ENCODE peak calls at places on chromosomes 16 and 17, in five cellular contexts. One of them, this sample, is unnamed.

GRCh38 chr17:74531231-74531761 is at the start of gene CD300LB:
- DNase-seq in substantia nigra: no peak
- DNase-seq in pancreas: peak; percentile 53
- DNase-seq in A549: no peak
- DNase-seq in left ventricle myocardium inferior: no peak
- DNase-seq in this sample: no peak

GRCh38 chr16:66050991-66051390 is 315.5 kb upstream of the CDH5 start:
- DNase-seq in substantia nigra: no peak
- DNase-seq in pancreas: no peak
- DNase-seq in A549: no peak
- DNase-seq in left ventricle myocardium inferior: no peak
- DNase-seq in this sample: no peak

GRCh38 chr16:87926246-87927194 is 9.8 kb downstream of the CA5A start:
- DNase-seq in substantia nigra: no peak
- DNase-seq in pancreas: no peak
- DNase-seq in A549: no peak
- DNase-seq in left ventricle myocardium inferior: no peak
- DNase-seq in this sample: no peak

GRCh38 chr17:80243526-80244433 is 16.9 kb upstream of the RNF213 start:
- DNase-seq in substantia nigra: no peak
- DNase-seq in pancreas: no peak
- DNase-seq in A549: no peak
- DNase-seq in left ventricle myocardium inferior: no peak
- DNase-seq in this sample: no peak

GRCh38 chr17:64496348-64496785 is 487 bp downstream of the POLG2 start:
- DNase-seq in substantia nigra: no peak
- DNase-seq in pancreas: no peak
- DNase-seq in A549: no peak
- DNase-seq in left ventricle myocardium inferior: no peak
- DNase-seq in this sample: peak; percentile 21

GRCh38 chr17:4940625-4941021 is 555 bp downstream of the RNF167 start:
- DNase-seq in substantia nigra: no peak
- DNase-seq in pancreas: no peak
- DNase-seq in A549: no peak
- DNase-seq in left ventricle myocardium inferior: no peak
- DNase-seq in this sample: peak; percentile 39

GRCh38 chr17:18976201-18976600 is 24.2 kb downstream of the SLC5A10 start:
- DNase-seq in substantia nigra: no peak
- DNase-seq in pancreas: no peak
- DNase-seq in A549: no peak
- DNase-seq in left ventricle myocardium inferior: no peak
- DNase-seq in this sample: no peak

GRCh38 chr17:40118093-40118492 is 3.7 kb upstream of the MSL1 start:
- DNase-seq in substantia nigra: no peak
- DNase-seq in pancreas: no peak
- DNase-seq in A549: no peak
- DNase-seq in left ventricle myocardium inferior: no peak
- DNase-seq in this sample: no peak

GRCh38 chr17:6831662-6832263 is at the start of gene TEKT1:
- DNase-seq in substantia nigra: no peak
- DNase-seq in pancreas: peak; percentile 79
- DNase-seq in A549: peak; percentile 81
- DNase-seq in left ventricle myocardium inferior: peak; percentile 64
- DNase-seq in this sample: peak; percentile 97

GRCh38 chr17:57257911-57258885 is 1.9 kb downstream of the MSI2 start:
- DNase-seq in substantia nigra: no peak
- DNase-seq in pancreas: no peak
- DNase-seq in A549: no peak
- DNase-seq in left ventricle myocardium inferior: no peak
- DNase-seq in this sample: peak; percentile 65

GRCh38 chr16:1470543-1471251 is 4.1 kb downstream of the CLCN7 start:
- DNase-seq in substantia nigra: no peak
- DNase-seq in pancreas: peak; percentile 47
- DNase-seq in A549: no peak
- DNase-seq in left ventricle myocardium inferior: no peak
- DNase-seq in this sample: no peak

GRCh38 chr17:78176548-78177025 is 8.2 kb downstream of the SYNGR2 start:
- DNase-seq in substantia nigra: peak; percentile 20
- DNase-seq in pancreas: peak; percentile 89
- DNase-seq in A549: peak; percentile 76
- DNase-seq in left ventricle myocardium inferior: peak; percentile 73
- DNase-seq in this sample: peak; percentile 86

GRCh38 chr17:4934173-4934979 is 2.3 kb downstream of the GP1BA start:
- DNase-seq in substantia nigra: no peak
- DNase-seq in pancreas: peak; percentile 73
- DNase-seq in A549: no peak
- DNase-seq in left ventricle myocardium inferior: no peak
- DNase-seq in this sample: peak; percentile 70

GRCh38 chr17:43517615-43518386 is 28.3 kb downstream of the ETV4 start:
- DNase-seq in substantia nigra: no peak
- DNase-seq in pancreas: no peak
- DNase-seq in A549: no peak
- DNase-seq in left ventricle myocardium inferior: no peak
- DNase-seq in this sample: no peak

GRCh38 chr17:77011173-77012011 is 129.4 kb upstream of the SEC14L1 start:
- DNase-seq in substantia nigra: no peak
- DNase-seq in pancreas: no peak
- DNase-seq in A549: peak; percentile 65
- DNase-seq in left ventricle myocardium inferior: no peak
- DNase-seq in this sample: peak; percentile 77

GRCh38 chr16:14020141-14020540 is 51.0 kb upstream of the MRTFB start:
- DNase-seq in substantia nigra: no peak
- DNase-seq in pancreas: no peak
- DNase-seq in A549: peak; percentile 52
- DNase-seq in left ventricle myocardium inferior: no peak
- DNase-seq in this sample: no peak

GRCh38 chr16:89864421-89864820 is 9.0 kb upstream of the TCF25 start:
- DNase-seq in substantia nigra: no peak
- DNase-seq in pancreas: no peak
- DNase-seq in A549: no peak
- DNase-seq in left ventricle myocardium inferior: no peak
- DNase-seq in this sample: no peak

GRCh38 chr17:80703109-80703508 is 158.5 kb downstream of the RPTOR start:
- DNase-seq in substantia nigra: no peak
- DNase-seq in pancreas: no peak
- DNase-seq in A549: no peak
- DNase-seq in left ventricle myocardium inferior: no peak
- DNase-seq in this sample: no peak

GRCh38 chr17:44219636-44220210 is at the start of gene UBTF:
- DNase-seq in substantia nigra: peak; percentile 79
- DNase-seq in pancreas: peak; percentile 83
- DNase-seq in A549: peak; percentile 78
- DNase-seq in left ventricle myocardium inferior: peak; percentile 80
- DNase-seq in this sample: peak; percentile 75

GRCh38 chr16:20844588-20844987 is 38.3 kb downstream of the REXO5 start:
- DNase-seq in substantia nigra: no peak
- DNase-seq in pancreas: no peak
- DNase-seq in A549: no peak
- DNase-seq in left ventricle myocardium inferior: no peak
- DNase-seq in this sample: no peak

GRCh38 chr16:8861563-8862308 is 7.1 kb downstream of the CARHSP1 start:
- DNase-seq in substantia nigra: no peak
- DNase-seq in pancreas: no peak
- DNase-seq in A549: no peak
- DNase-seq in left ventricle myocardium inferior: peak; percentile 64
- DNase-seq in this sample: no peak

GRCh38 chr17:60249517-60249826 is 99.7 kb downstream of the CA4 start:
- DNase-seq in substantia nigra: no peak
- DNase-seq in pancreas: no peak
- DNase-seq in A549: no peak
- DNase-seq in left ventricle myocardium inferior: no peak
- DNase-seq in this sample: no peak

GRCh38 chr17:69593716-69594115 is 179.2 kb downstream of the MAP2K6 start:
- DNase-seq in substantia nigra: no peak
- DNase-seq in pancreas: no peak
- DNase-seq in A549: no peak
- DNase-seq in left ventricle myocardium inferior: no peak
- DNase-seq in this sample: no peak

GRCh38 chr16:89118361-89119061 is 24.9 kb downstream of the ACSF3 start:
- DNase-seq in substantia nigra: no peak
- DNase-seq in pancreas: peak; percentile 46
- DNase-seq in A549: no peak
- DNase-seq in left ventricle myocardium inferior: peak; percentile 3
- DNase-seq in this sample: no peak

GRCh38 chr17:3036800-3037199 is 26.6 kb downstream of the OR1D5 start:
- DNase-seq in substantia nigra: no peak
- DNase-seq in pancreas: no peak
- DNase-seq in A549: no peak
- DNase-seq in left ventricle myocardium inferior: no peak
- DNase-seq in this sample: no peak

GRCh38 chr16:86597880-86598606 is 19.7 kb downstream of the FOXL1 start:
- DNase-seq in substantia nigra: no peak
- DNase-seq in pancreas: no peak
- DNase-seq in A549: no peak
- DNase-seq in left ventricle myocardium inferior: no peak
- DNase-seq in this sample: no peak

GRCh38 chr16:8866884-8867482 is 1.8 kb downstream of the CARHSP1 start:
- DNase-seq in substantia nigra: no peak
- DNase-seq in pancreas: no peak
- DNase-seq in A549: no peak
- DNase-seq in left ventricle myocardium inferior: no peak
- DNase-seq in this sample: no peak

GRCh38 chr16:9012848-9013507 is 49.3 kb upstream of the USP7 start:
- DNase-seq in substantia nigra: no peak
- DNase-seq in pancreas: no peak
- DNase-seq in A549: no peak
- DNase-seq in left ventricle myocardium inferior: no peak
- DNase-seq in this sample: peak; percentile 92

GRCh38 chr16:27080870-27081269 is 14.1 kb downstream of the C16orf82 start:
- DNase-seq in substantia nigra: no peak
- DNase-seq in pancreas: no peak
- DNase-seq in A549: peak; percentile 37
- DNase-seq in left ventricle myocardium inferior: no peak
- DNase-seq in this sample: peak; percentile 71

GRCh38 chr16:84484579-84485254 is 19.7 kb downstream of the MEAK7 start:
- DNase-seq in substantia nigra: peak; percentile 21
- DNase-seq in pancreas: peak; percentile 53
- DNase-seq in A549: peak; percentile 62
- DNase-seq in left ventricle myocardium inferior: peak; percentile 62
- DNase-seq in this sample: peak; percentile 76

GRCh38 chr17:57586099-57586702 is 158.9 kb downstream of the CCDC182 start:
- DNase-seq in substantia nigra: no peak
- DNase-seq in pancreas: no peak
- DNase-seq in A549: no peak
- DNase-seq in left ventricle myocardium inferior: no peak
- DNase-seq in this sample: no peak

GRCh38 chr16:30063278-30063892 is 2.2 kb upstream of the ALDOA start:
- DNase-seq in substantia nigra: no peak
- DNase-seq in pancreas: no peak
- DNase-seq in A549: no peak
- DNase-seq in left ventricle myocardium inferior: no peak
- DNase-seq in this sample: no peak

GRCh38 chr16:35391328-35391727 is 1931.9 kb downstream of the TP53TG3F start:
- DNase-seq in substantia nigra: no peak
- DNase-seq in pancreas: peak; percentile 75
- DNase-seq in A549: peak; percentile 40
- DNase-seq in left ventricle myocardium inferior: peak; percentile 28
- DNase-seq in this sample: peak; percentile 32

GRCh38 chr17:48484256-48484655 is 46.6 kb downstream of the HOXB1 start:
- DNase-seq in substantia nigra: no peak
- DNase-seq in pancreas: no peak
- DNase-seq in A549: no peak
- DNase-seq in left ventricle myocardium inferior: no peak
- DNase-seq in this sample: no peak

GRCh38 chr17:50087246-50087911 is 7.8 kb upstream of the PDK2 start:
- DNase-seq in substantia nigra: no peak
- DNase-seq in pancreas: peak; percentile 88
- DNase-seq in A549: peak; percentile 87
- DNase-seq in left ventricle myocardium inferior: peak; percentile 74
- DNase-seq in this sample: peak; percentile 87

GRCh38 chr17:70123193-70123592 is 46.1 kb upstream of the KCNJ2 start:
- DNase-seq in substantia nigra: no peak
- DNase-seq in pancreas: no peak
- DNase-seq in A549: no peak
- DNase-seq in left ventricle myocardium inferior: no peak
- DNase-seq in this sample: no peak

This sample was measured in GM23338.